ENCODE peak calls at places on chromosomes 3 and 15, in nine cellular contexts. I is skeletal muscle cell; L is stimulated activated CD8-positive, alpha-beta memory T cell treated with anti-CD3 and anti-CD28 coated beads, Interleukin-12 subunit alpha, Interleukin-12 subunit beta, amount 100 ng/mL, for 1 hour; R is H4; K is fibroblast of the aortic adventitia; M is fibroblast of the conjunctiva; Q is EL; E is H54; T is testis. P is an unnamed sample.

GRCh38 chr3:74824366-74824765 is 209.9 kb upstream of the CNTN3 start:
- DNase-seq in M (no peak), T (no peak), I (no peak), R (no peak), Q (no peak), E (no peak), K (no peak), L (no peak), P (no peak)

GRCh38 chr3:56839784-56840724 is 38.3 kb upstream of the ARHGEF3 start:
- DNase-seq in M (no peak), R (peak), T (no peak), L (no peak), K (peak), I (no peak), Q (peak), E (no peak), P (no peak)

GRCh38 chr3:99410789-99411311 is 227.5 kb upstream of the COL8A1 start:
- DNase-seq in M (peak), Q (peak), T (no peak), L (no peak), R (peak), I (peak), K (peak), E (no peak), P (no peak)

GRCh38 chr3:126216416-126216815 is 36.0 kb upstream of the ALDH1L1 start:
- DNase-seq in I (no peak), Q (peak), L (no peak), E (peak), R (no peak), M (no peak), T (no peak), K (peak), P (no peak)

GRCh38 chr15:60423540-60423939 is 25.8 kb upstream of the ANXA2 start:
- DNase-seq in K (peak), Q (peak), E (no peak), T (peak), L (no peak), I (peak), M (peak), R (peak), P (no peak)

GRCh38 chr15:31325432-31325975 is 1.1 kb upstream of the KLF13 start:
- DNase-seq in T (peak), R (no peak), L (peak), I (no peak), E (peak), K (no peak), M (no peak), Q (no peak), P (no peak)

GRCh38 chr3:123344175-123344908 is 104.5 kb downstream of the ADCY5 start:
- DNase-seq in Q (peak), T (no peak), M (no peak), L (no peak), E (peak), R (no peak), K (peak), I (peak), P (no peak)

GRCh38 chr3:44893097-44893496 is 18.7 kb downstream of the TGM4 start:
- DNase-seq in K (peak), R (peak), Q (peak), T (no peak), E (peak), L (no peak), I (peak), M (peak), P (no peak)

GRCh38 chr3:13707456-13707855 is 158.5 kb downstream of the FBLN2 start:
- DNase-seq in K (no peak), I (no peak), Q (no peak), E (no peak), M (no peak), T (peak), R (no peak), L (no peak), P (peak)

GRCh38 chr3:186425788-186426730 is 64.0 kb upstream of the DGKG start:
- DNase-seq in R (peak), L (no peak), K (peak), T (no peak), I (peak), Q (peak), M (peak), E (no peak), P (no peak)

GRCh38 chr3:32121137-32121536 is 14.7 kb downstream of the GPD1L start:
- DNase-seq in E (no peak), L (no peak), K (no peak), T (no peak), I (no peak), Q (no peak), M (no peak), R (no peak), P (no peak)

GRCh38 chr3:184015381-184016019 is 2.2 kb downstream of the ABCC5 start:
- DNase-seq in T (peak), K (no peak), M (no peak), E (no peak), L (no peak), Q (no peak), I (no peak), R (peak), P (no peak)

GRCh38 chr3:108215876-108216275 is 6.3 kb downstream of the IFT57 start:
- DNase-seq in I (no peak), E (no peak), Q (peak), T (no peak), L (no peak), M (no peak), K (no peak), R (no peak), P (no peak)

GRCh38 chr15:90539789-90540188 is 10.1 kb downstream of the CRTC3 start:
- DNase-seq in R (no peak), K (no peak), E (no peak), I (no peak), L (no peak), T (no peak), Q (no peak), M (no peak), P (no peak)

GRCh38 chr3:131025500-131025899 is 1.1 kb downstream of the ASTE1 start:
- DNase-seq in Q (no peak), L (no peak), M (no peak), I (no peak), T (no peak), R (no peak), E (no peak), K (no peak), P (no peak)